ENCODE peak calls at places on chromosomes 12 and 14, in five cellular contexts. F is CD4-positive, alpha-beta memory T cell; K is tibial artery; R is fibroblast of lung; L is cardiac muscle cell. H is an unnamed sample. For H3K27me3, H3K4me1 and H3K9me3, the result is how much of the 10 kb centered on the place peaks cover.

GRCh38 chr12:3223601-3224529 is 146.7 kb downstream of the TSPAN9 start:
- DNase-seq in F (no peak), K (no peak), R (no peak), L (no peak), H (no peak)

GRCh38 chr12:24931666-24932405 is 17.1 kb downstream of the BCAT1 start:
- DNase-seq in F (no peak), K (no peak), R (no peak), L (no peak), H (no peak)

GRCh38 chr14:95697764-95698163 is 11.5 kb downstream of the TCL1B start:
- DNase-seq in F (no peak), K (no peak), R (no peak), L (no peak), H (no peak)

GRCh38 chr12:1348606-1349005 is 245.8 kb downstream of the FBXL14 start:
- DNase-seq in F (no peak), K (no peak), R (no peak), L (no peak), H (no peak)

GRCh38 chr12:87348071-87348470 is 681.1 kb downstream of the C12orf50 start:
- DNase-seq in F (no peak), K (no peak), R (no peak), L (no peak), H (no peak)

GRCh38 chr14:80202888-80203562 is 8.3 kb downstream of the DIO2 start:
- DNase-seq in F (no peak), K (no peak), R (no peak), L (peak), H (no peak)

GRCh38 chr12:12839886-12840285 is 26.7 kb downstream of the DDX47 start:
- DNase-seq in F (no peak), K (peak), R (peak), L (peak), H (no peak)

GRCh38 chr12:93127582-93128331 is 198.7 kb upstream of the EEA1 start:
- DNase-seq in F (no peak), K (peak), R (peak), L (peak), H (no peak)

GRCh38 chr12:25004447-25004846 is 55.5 kb upstream of the BCAT1 start:
- DNase-seq in F (no peak), K (no peak), R (no peak), L (no peak), H (no peak)

GRCh38 chr14:72657214-72657921 is 236.5 kb downstream of the DPF3 start:
- DNase-seq in F (no peak), K (no peak), R (peak), L (no peak), H (no peak)

GRCh38 chr14:33576014-33576413 is 374.9 kb downstream of the EGLN3 start:
- DNase-seq in F (no peak), K (no peak), R (no peak), L (no peak), H (no peak)

GRCh38 chr12:9198012-9198411 is 10.2 kb downstream of the PZP start:
- DNase-seq in F (no peak), K (no peak), R (no peak), L (no peak), H (no peak)

GRCh38 chr14:31287294-31287972 is 79.8 kb upstream of the HECTD1 start:
- DNase-seq in F (no peak), K (no peak), R (no peak), L (no peak), H (no peak)

GRCh38 chr12:108779998-108780688 is 48.8 kb upstream of the CORO1C start:
- DNase-seq in F (no peak), K (no peak), R (no peak), L (peak), H (no peak)

GRCh38 chr12:45938566-45938965 is 51.8 kb downstream of the SCAF11 start:
- DNase-seq in F (no peak), K (no peak), R (peak), L (no peak), H (no peak)

GRCh38 chr14:50040401-50040775 is 76.0 kb downstream of the VCPKMT start:
- DNase-seq in F (peak), K (no peak), R (peak), L (peak), H (peak)

GRCh38 chr12:52036587-52037171 is 14.6 kb upstream of the NR4A1 start:
- DNase-seq in F (peak), K (peak), R (peak), L (peak), H (peak)

GRCh38 chr12:11307143-11307542 is 3.1 kb downstream of the PRB4 start:
- DNase-seq in F (no peak), K (no peak), R (no peak), L (no peak), H (no peak)

GRCh38 chr12:40010899-40011774 is 94.7 kb downstream of the SLC2A13 start:
- DNase-seq in F (peak), K (no peak), R (peak), L (peak), H (peak)

GRCh38 chr12:54383041-54383609 is 1.4 kb downstream of the ZNF385A start:
- DNase-seq in F (no peak), K (no peak), R (peak), L (peak), H (no peak)

GRCh38 chr12:39990122-39991101 is 115.5 kb downstream of the SLC2A13 start:
- DNase-seq in F (peak), K (no peak), R (peak), L (peak), H (peak)

GRCh38 chr14:60807971-60808370 is 73.4 kb downstream of the MNAT1 start:
- DNase-seq in F (no peak), K (no peak), R (no peak), L (no peak), H (no peak)

GRCh38 chr14:55297611-55298323 is 26.5 kb downstream of the FBXO34 start:
- DNase-seq in F (no peak), K (no peak), R (no peak), L (no peak), H (no peak)

GRCh38 chr12:106980944-106981343 is 6.0 kb downstream of the MTERF2 start:
- DNase-seq in F (no peak), K (no peak), R (no peak), L (peak), H (no peak)

GRCh38 chr12:113788020-113788856 is 177.9 kb downstream of the RBM19 start:
- DNase-seq in F (no peak), K (no peak), R (peak), L (peak), H (no peak)

GRCh38 chr12:93256258-93256969 is 121.3 kb upstream of the NUDT4 start:
- DNase-seq in F (no peak), K (no peak), R (no peak), L (peak), H (no peak)

GRCh38 chr12:24955853-24956252 is 7.0 kb upstream of the BCAT1 start:
- DNase-seq in F (no peak), K (no peak), R (no peak), L (no peak), H (no peak)

GRCh38 chr14:104228221-104228620 is 89.8 kb downstream of the KIF26A start:
- DNase-seq in F (no peak), K (no peak), R (no peak), L (no peak), H (no peak)

GRCh38 chr14:104228716-104229620 is 90.6 kb downstream of the KIF26A start:
- DNase-seq in F (no peak), K (no peak), R (no peak), L (no peak), H (no peak)

GRCh38 chr14:104224516-104225281 is 86.3 kb downstream of the KIF26A start:
- DNase-seq in F (no peak), K (no peak), R (no peak), L (no peak), H (no peak)

GRCh38 chr14:104227806-104228205 is 89.4 kb downstream of the KIF26A start:
- DNase-seq in F (no peak), K (no peak), R (no peak), L (no peak), H (no peak)

DNA sequence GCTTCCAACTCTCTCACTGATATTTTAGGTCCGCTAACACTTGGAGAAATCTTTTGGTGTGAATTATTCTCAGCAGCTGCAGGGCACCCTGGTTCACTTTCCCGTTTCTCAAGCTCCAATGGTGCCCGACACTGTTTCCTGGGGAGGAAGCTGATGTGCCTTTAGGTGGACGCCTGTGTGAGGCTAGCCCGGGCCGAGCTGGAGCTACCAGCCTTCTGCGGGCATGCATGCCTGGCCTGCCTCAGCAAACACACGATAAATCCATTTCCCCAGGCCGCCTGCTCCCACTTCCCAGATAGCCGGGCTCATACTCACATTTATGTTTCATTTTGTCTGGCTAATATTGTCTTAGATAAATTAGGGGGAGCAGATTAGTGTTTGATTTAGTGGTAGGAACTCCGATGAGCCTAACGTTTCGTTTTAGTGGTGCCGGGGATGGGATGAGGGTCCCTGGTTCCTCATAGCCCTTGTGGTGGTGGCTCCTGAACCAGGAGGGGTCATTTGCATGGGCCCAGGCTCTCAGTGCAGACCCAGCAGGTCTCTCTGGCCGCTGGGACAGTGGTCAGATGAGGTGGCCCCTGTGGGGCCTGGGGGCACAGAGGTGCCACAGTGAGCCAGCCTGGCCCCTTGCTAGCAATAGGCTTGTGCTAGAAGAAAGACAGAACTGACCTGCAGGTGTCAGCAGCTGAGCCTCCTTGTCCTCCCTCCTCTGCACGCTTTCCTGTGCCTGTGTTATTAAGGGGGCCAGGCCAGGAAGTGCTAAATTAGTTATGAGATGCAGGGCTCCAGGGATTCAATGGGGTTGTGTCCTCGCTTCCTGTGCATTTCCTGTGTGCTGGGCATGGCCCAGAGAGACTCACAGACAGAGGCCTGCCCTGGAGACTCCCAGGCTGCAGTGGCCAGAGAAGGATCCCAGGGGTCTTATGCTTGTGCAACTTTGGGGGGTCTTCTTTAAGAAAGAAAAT is 88.3 kb downstream of the KIF26A start:
- DNase-seq in F (no peak), K (no peak), R (no peak), L (no peak), H (no peak)
- H3K27me3 ChIP-seq in F (under half), K (under half), R (under half), L (under half), H (under half)

DNA sequence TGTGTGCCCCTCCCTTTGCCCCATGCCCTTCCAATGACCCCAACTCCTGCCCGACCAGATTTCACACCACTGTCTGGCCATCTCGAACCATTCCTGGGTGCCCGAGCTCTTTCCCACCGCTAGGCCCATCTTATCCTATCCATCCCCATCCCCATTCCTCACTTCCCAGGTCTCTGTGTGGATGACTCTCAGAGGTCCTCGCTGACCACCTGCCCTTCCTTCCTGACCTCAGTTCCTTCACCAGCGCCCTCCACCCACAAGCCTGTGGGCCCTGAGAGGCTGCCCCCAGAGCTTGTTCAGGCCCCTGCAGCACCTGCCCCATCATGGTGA is 49.1 kb downstream of the CYP46A1 start:
- DNase-seq in F (no peak), K (no peak), R (no peak), L (no peak), H (no peak)
- H3K4me1 ChIP-seq in F (under half), K (under half), R (under half), L (under half), H (under half)

GRCh38 chr12:4449862-4450222 is 4.2 kb upstream of the FGF6 start:
- DNase-seq in F (no peak), K (no peak), R (no peak), L (no peak), H (no peak)

GRCh38 chr12:4446335-4446734 is 720 bp upstream of the FGF6 start:
- DNase-seq in F (no peak), K (no peak), R (no peak), L (no peak), H (no peak)

GRCh38 chr12:4448943-4449861 is 3.6 kb upstream of the FGF6 start:
- DNase-seq in F (no peak), K (no peak), R (no peak), L (no peak), H (no peak)

GRCh38 chr12:4447151-4447550 is 1.5 kb upstream of the FGF6 start:
- DNase-seq in F (no peak), K (no peak), R (no peak), L (no peak), H (no peak)

GRCh38 chr12:4448376-4448775 is 2.8 kb upstream of the FGF6 start:
- DNase-seq in F (no peak), K (no peak), R (no peak), L (no peak), H (no peak)
- H3K9me3 ChIP-seq in F (under half), K (under half), R (under half), L (under half), H (under half)

GRCh38 chr12:132338311-132338710 is 8.9 kb upstream of the GALNT9 start:
- DNase-seq in F (no peak), K (no peak), R (no peak), L (no peak), H (no peak)
- H3K27me3 ChIP-seq in F (under half), K (under half), R (under half), L (under half), H (under half)

GRCh38 chr14:102202944-102203343 is 63.2 kb downstream of the WDR20 start:
- DNase-seq in F (no peak), K (no peak), R (no peak), L (no peak), H (no peak)
- H3K4me1 ChIP-seq in F (under half), K (under half), R (under half), L (under half), H (under half)

DNA sequence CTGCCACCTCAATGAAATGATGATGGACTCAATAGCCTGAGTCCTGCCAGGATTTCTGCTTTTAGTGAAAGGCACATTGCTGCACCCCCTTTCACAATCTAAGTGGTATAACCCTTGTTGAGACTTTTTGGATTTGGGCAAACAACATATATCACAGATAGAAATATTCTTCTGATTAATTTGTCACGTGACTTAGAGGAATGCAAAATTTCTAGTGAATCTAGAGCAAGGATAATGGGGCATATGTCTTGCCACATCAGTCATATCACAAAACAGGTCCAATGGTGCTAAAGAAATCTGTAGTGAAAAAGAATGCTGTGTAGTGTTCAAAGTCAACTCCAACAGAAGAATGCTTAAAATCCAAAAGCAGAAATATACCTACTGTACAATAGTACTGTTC is 1386.3 kb downstream of the LRFN5 start:
- DNase-seq in F (no peak), K (no peak), R (no peak), L (no peak), H (no peak)
- H3K9me3 ChIP-seq in F (under half), K (under half), R (under half), L (under half), H (under half)

GRCh38 chr12:27964123-27964522 is 8.4 kb downstream of the PTHLH start:
- DNase-seq in F (no peak), K (no peak), R (peak), L (no peak), H (no peak)
- H3K27me3 ChIP-seq in F (under half), K (under half), R (under half), L (half or more), H (under half)

DNA sequence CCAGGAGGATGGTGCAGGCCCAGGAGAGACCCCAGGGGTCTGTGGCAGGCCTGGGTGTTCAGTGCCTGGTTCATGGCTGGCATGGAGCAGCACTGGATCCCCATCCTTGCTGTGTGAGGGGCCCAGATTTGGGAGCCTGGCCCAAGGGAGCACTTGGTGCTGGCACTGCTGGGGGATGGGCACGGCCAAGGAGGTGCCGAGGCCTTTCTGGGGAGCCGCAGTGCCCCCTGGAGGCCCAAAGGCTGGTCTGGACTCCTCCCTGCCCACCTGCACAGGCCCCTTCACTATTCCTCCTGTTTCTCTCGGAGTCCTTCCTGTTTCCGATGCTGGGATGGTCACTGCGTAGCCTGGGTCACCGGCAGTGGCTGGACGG is 48.6 kb downstream of the LRCOL1 start:
- DNase-seq in F (no peak), K (no peak), R (no peak), L (no peak), H (no peak)
- H3K4me1 ChIP-seq in F (under half), K (under half), R (under half), L (under half), H (under half)